ENCODE peak calls at places on chromosomes 1 and 21, in five cellular contexts. One of them, this sample, is unnamed.

GRCh38 chr1:73821520-73821919 is 376.5 kb downstream of the LRRIQ3 start:
- DNase-seq in K562: no peak
- DNase-seq in A549: no peak
- DNase-seq in HCT116: no peak
- DNase-seq in GM12878: no peak
- DNase-seq in this sample: no peak

GRCh38 chr1:228445867-228446584 is 29.4 kb upstream of the TRIM17 start:
- DNase-seq in K562: no peak
- DNase-seq in A549: peak
- DNase-seq in HCT116: no peak
- DNase-seq in GM12878: no peak
- DNase-seq in this sample: peak

GRCh38 chr1:100358210-100358609 is 5.9 kb downstream of the CDC14A start:
- DNase-seq in K562: no peak
- DNase-seq in A549: peak
- DNase-seq in HCT116: no peak
- DNase-seq in GM12878: no peak
- DNase-seq in this sample: peak

GRCh38 chr1:157111396-157112165 is 12.0 kb upstream of the ETV3L start:
- DNase-seq in K562: no peak
- DNase-seq in A549: no peak
- DNase-seq in HCT116: no peak
- DNase-seq in GM12878: no peak
- DNase-seq in this sample: no peak

GRCh38 chr1:178341218-178341956 is 155.4 kb downstream of the CLEC20A start:
- DNase-seq in K562: no peak
- DNase-seq in A549: peak
- DNase-seq in HCT116: peak
- DNase-seq in GM12878: no peak
- DNase-seq in this sample: no peak

GRCh38 chr1:108209456-108210108 is 9.4 kb upstream of the SLC25A24 start:
- DNase-seq in K562: no peak
- DNase-seq in A549: no peak
- DNase-seq in HCT116: no peak
- DNase-seq in GM12878: no peak
- DNase-seq in this sample: no peak

GRCh38 chr1:38835230-38835827 is 24.2 kb downstream of the RRAGC start:
- DNase-seq in K562: peak
- DNase-seq in A549: peak
- DNase-seq in HCT116: peak
- DNase-seq in GM12878: peak
- DNase-seq in this sample: peak

GRCh38 chr21:32021319-32022027 is 148.7 kb downstream of the HUNK start:
- DNase-seq in K562: no peak
- DNase-seq in A549: no peak
- DNase-seq in HCT116: no peak
- DNase-seq in GM12878: no peak
- DNase-seq in this sample: no peak

GRCh38 chr21:46159841-46160562 is 4.6 kb upstream of the FTCD start:
- DNase-seq in K562: no peak
- DNase-seq in A549: no peak
- DNase-seq in HCT116: no peak
- DNase-seq in GM12878: no peak
- DNase-seq in this sample: no peak

GRCh38 chr21:34330055-34330454 is 33.8 kb upstream of the KCNE2 start:
- DNase-seq in K562: peak
- DNase-seq in A549: peak
- DNase-seq in HCT116: no peak
- DNase-seq in GM12878: no peak
- DNase-seq in this sample: no peak

GRCh38 chr1:233112184-233113008 is 162.0 kb downstream of the NTPCR start:
- DNase-seq in K562: no peak
- DNase-seq in A549: peak
- DNase-seq in HCT116: no peak
- DNase-seq in GM12878: no peak
- DNase-seq in this sample: peak

GRCh38 chr1:75136921-75137641 is 2.9 kb downstream of the LHX8 start:
- DNase-seq in K562: no peak
- DNase-seq in A549: peak
- DNase-seq in HCT116: no peak
- DNase-seq in GM12878: no peak
- DNase-seq in this sample: no peak

GRCh38 chr1:9203623-9204022 is 31.0 kb upstream of the H6PD start:
- DNase-seq in K562: no peak
- DNase-seq in A549: no peak
- DNase-seq in HCT116: no peak
- DNase-seq in GM12878: no peak
- DNase-seq in this sample: no peak

GRCh38 chr1:18972991-18973390 is 16.5 kb upstream of the IFFO2 start:
- DNase-seq in K562: no peak
- DNase-seq in A549: no peak
- DNase-seq in HCT116: no peak
- DNase-seq in GM12878: no peak
- DNase-seq in this sample: peak

GRCh38 chr21:25970254-25970930 is 200.2 kb downstream of the APP start:
- DNase-seq in K562: no peak
- DNase-seq in A549: no peak
- DNase-seq in HCT116: no peak
- DNase-seq in GM12878: no peak
- DNase-seq in this sample: no peak

GRCh38 chr1:2272686-2273400 is 44.7 kb downstream of the SKI start:
- DNase-seq in K562: peak
- DNase-seq in A549: no peak
- DNase-seq in HCT116: no peak
- DNase-seq in GM12878: no peak
- DNase-seq in this sample: no peak

GRCh38 chr1:153434746-153435455 is 18.6 kb downstream of the S100A7A start:
- DNase-seq in K562: peak
- DNase-seq in A549: no peak
- DNase-seq in HCT116: no peak
- DNase-seq in GM12878: no peak
- DNase-seq in this sample: no peak

GRCh38 chr21:27306821-27307746 is 340.2 kb upstream of the ADAMTS5 start:
- DNase-seq in K562: no peak
- DNase-seq in A549: no peak
- DNase-seq in HCT116: no peak
- DNase-seq in GM12878: no peak
- DNase-seq in this sample: no peak

GRCh38 chr1:207248544-207249206 is 72.8 kb upstream of the CD55 start:
- DNase-seq in K562: no peak
- DNase-seq in A549: no peak
- DNase-seq in HCT116: no peak
- DNase-seq in GM12878: no peak
- DNase-seq in this sample: peak

GRCh38 chr1:174397261-174397660 is 50.5 kb upstream of the GPR52 start:
- DNase-seq in K562: no peak
- DNase-seq in A549: no peak
- DNase-seq in HCT116: no peak
- DNase-seq in GM12878: no peak
- DNase-seq in this sample: no peak

GRCh38 chr21:39640754-39641153 is 28.0 kb downstream of the B3GALT5 start:
- DNase-seq in K562: no peak
- DNase-seq in A549: no peak
- DNase-seq in HCT116: no peak
- DNase-seq in GM12878: no peak
- DNase-seq in this sample: no peak

GRCh38 chr1:179761296-179761695 is 18.2 kb downstream of the FAM163A start:
- DNase-seq in K562: no peak
- DNase-seq in A549: no peak
- DNase-seq in HCT116: no peak
- DNase-seq in GM12878: no peak
- DNase-seq in this sample: no peak

DNA sequence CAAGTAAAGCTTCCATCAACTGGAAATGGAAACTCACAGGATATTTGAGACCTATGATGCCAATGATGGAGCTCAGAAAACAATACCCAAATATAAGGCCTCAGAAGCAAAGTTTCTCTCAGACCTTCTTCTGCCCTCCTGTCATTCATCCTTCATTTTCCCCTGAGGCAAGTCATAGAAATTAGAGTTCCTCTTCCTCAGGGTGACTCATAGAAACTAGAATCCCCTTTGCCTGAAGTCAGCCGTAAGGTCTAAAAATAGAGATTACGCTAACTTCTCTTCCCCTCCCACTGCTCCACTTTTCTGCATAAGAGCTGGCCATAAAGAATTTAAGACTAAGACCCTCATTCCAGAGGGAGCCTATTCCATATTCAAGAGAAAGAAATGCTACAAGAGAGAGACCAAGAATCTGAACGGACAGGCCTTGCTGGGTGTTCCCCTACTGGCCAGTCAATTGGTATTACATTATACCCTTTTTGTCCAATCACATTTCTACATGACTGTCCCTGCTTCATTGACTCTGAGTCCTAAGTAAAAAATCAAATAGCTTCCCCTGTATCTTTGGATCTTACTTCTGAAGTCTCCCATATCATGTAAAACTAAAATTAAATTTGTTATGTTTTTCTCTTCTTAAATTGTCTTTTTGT is 994.9 kb downstream of the ADGRL2 start:
- DNase-seq in K562: no peak
- DNase-seq in A549: no peak
- DNase-seq in HCT116: no peak
- DNase-seq in GM12878: no peak
- DNase-seq in this sample: peak
- TF ChIP-seq CTCF in K562: no peak
- TF ChIP-seq CTCF in A549: no peak
- TF ChIP-seq CTCF in HCT116: no peak
- TF ChIP-seq CTCF in GM12878: no peak
- TF ChIP-seq CTCF in this sample: no peak

GRCh38 chr1:109255097-109255651 is 5.8 kb downstream of the CELSR2 start:
- DNase-seq in K562: peak
- DNase-seq in A549: no peak
- DNase-seq in HCT116: no peak
- DNase-seq in GM12878: no peak
- DNase-seq in this sample: no peak
- TF ChIP-seq MAX in K562: no peak
- TF ChIP-seq MAX in A549: no peak
- TF ChIP-seq MAX in HCT116: no peak
- TF ChIP-seq MAX in GM12878: no peak
- TF ChIP-seq MAX in this sample: no peak

DNA sequence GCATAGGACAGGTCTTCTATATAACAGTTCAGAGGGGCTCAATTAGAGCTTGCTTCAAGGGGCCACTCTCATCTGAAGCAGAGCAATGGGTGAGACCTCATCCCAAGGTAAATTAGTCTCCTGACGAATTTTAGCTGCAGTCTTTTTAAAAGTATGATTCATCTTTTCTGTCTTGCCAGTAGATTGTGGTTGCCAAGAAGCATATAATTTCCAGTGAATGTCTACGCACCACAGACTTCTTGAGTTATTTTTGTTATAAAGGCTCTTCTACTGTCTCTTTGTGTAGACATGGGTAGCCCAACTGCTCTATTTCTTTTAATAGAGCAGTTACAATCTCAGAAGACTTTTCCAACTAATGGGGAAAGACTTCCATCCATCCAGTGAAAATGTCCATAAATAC is 108.9 kb upstream of the FMN2 start:
- DNase-seq in K562: no peak
- DNase-seq in A549: no peak
- DNase-seq in HCT116: no peak
- DNase-seq in GM12878: no peak
- DNase-seq in this sample: no peak
- TF ChIP-seq CTCF in K562: no peak
- TF ChIP-seq CTCF in A549: no peak
- TF ChIP-seq CTCF in HCT116: no peak
- TF ChIP-seq CTCF in GM12878: no peak
- TF ChIP-seq CTCF in this sample: no peak

DNA sequence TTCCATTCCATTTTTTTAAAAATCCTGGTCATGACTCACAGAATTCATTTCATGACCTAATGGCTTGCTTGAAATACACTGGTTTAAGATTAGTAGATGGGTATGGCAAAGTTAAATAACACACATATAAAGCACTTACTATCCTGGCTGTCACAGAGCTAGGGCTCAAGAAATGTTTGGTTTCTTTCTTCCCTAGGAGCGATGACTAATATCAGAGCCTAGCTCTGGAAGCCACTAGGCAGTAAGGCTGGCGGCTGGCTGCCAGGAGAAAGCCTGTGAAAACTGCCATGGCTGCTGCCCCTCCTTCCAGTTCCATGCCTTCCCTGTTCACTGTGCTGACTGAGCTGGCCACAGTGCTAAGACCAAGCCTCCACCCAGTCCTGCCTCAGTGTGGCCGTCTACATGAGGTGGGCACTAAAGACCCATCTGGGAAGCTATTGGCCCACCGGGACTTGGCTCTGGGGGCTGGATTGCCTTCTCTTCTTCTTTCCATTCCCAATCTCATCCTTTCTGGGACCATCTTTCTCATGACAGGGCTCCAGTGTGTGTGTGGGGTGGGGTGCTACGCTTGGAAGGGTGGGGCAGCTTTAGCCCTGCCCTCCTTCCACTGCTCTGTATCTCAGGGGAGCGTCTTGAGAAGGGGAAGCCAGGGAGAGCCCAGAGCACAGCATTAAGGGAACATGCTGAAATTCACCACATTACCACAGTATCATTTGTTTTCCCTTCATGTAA is 10.8 kb upstream of the ASCL5 start:
- DNase-seq in K562: no peak
- DNase-seq in A549: no peak
- DNase-seq in HCT116: no peak
- DNase-seq in GM12878: no peak
- DNase-seq in this sample: no peak
- TF ChIP-seq MAX in K562: no peak
- TF ChIP-seq MAX in A549: no peak
- TF ChIP-seq MAX in HCT116: no peak
- TF ChIP-seq MAX in GM12878: no peak
- TF ChIP-seq MAX in this sample: no peak

This sample was measured in NB4.